ENCODE peak calls at places on chromosomes 7 and 10, in ten cellular contexts. R is fibroblast of villous mesenchyme, O is T follicular helper cell, I is neural crest cell, C is Calu3, J is NCI-H1105 treated with DMSO at 0.1 percent for 48 hours, E is RKO, Z is activated T-cell treated with anti-CD3 and anti-CD28 coated beads for 1 hour, P is nephron progenitor cell, X is PC-3. G is an unnamed sample.

GRCh38 chr10:804191-804781 is 114.8 kb upstream of the DIP2C start:
- DNase-seq in R (no peak), O (no peak), I (peak; percentile 33), C (no peak), J (no peak), E (no peak), Z (no peak), P (peak; percentile 72), X (no peak), G (no peak)

GRCh38 chr10:131580076-131580652 is 268.6 kb upstream of the TCERG1L start:
- DNase-seq in R (no peak), O (no peak), I (no peak), C (no peak), J (no peak), E (no peak), Z (no peak), P (no peak), X (no peak), G (no peak)

GRCh38 chr7:128962837-128963236 is 25.1 kb downstream of the IRF5 start:
- DNase-seq in R (no peak), O (no peak), I (no peak), C (no peak), J (no peak), E (no peak), Z (no peak), P (no peak), X (no peak), G (no peak)

GRCh38 chr10:91528768-91529167 is 104.1 kb downstream of the PPP1R3C start:
- DNase-seq in R (no peak), O (no peak), I (no peak), C (no peak), J (no peak), E (no peak), Z (no peak), P (no peak), X (no peak), G (no peak)

GRCh38 chr7:80593869-80594587 is 44.4 kb upstream of the CD36 start:
- DNase-seq in R (peak; percentile 76), O (no peak), I (no peak), C (no peak), J (no peak), E (no peak), Z (no peak), P (no peak), X (no peak), G (no peak)

GRCh38 chr10:129580897-129581296 is 113.9 kb downstream of the MGMT start:
- DNase-seq in R (no peak), O (no peak), I (no peak), C (no peak), J (no peak), E (no peak), Z (no peak), P (no peak), X (no peak), G (no peak)

GRCh38 chr7:73893342-73894101 is 32.6 kb downstream of the TMEM270 start:
- DNase-seq in R (no peak), O (no peak), I (no peak), C (no peak), J (no peak), E (no peak), Z (no peak), P (no peak), X (no peak), G (no peak)

GRCh38 chr7:13742719-13743640 is 246.5 kb downstream of the ETV1 start:
- DNase-seq in R (peak; percentile 64), O (no peak), I (peak; percentile 13), C (peak; percentile 41), J (peak; percentile 67), E (peak; percentile 66), Z (no peak), P (peak; percentile 21), X (peak; percentile 69), G (no peak)

GRCh38 chr7:27586825-27587224 is 75.9 kb downstream of the HIBADH start:
- DNase-seq in R (no peak), O (no peak), I (no peak), C (no peak), J (peak; percentile 96), E (no peak), Z (no peak), P (no peak), X (no peak), G (no peak)

GRCh38 chr10:44983066-44983894 is 4.7 kb upstream of the DEPP1 start:
- DNase-seq in R (no peak), O (no peak), I (no peak), C (no peak), J (no peak), E (no peak), Z (no peak), P (no peak), X (no peak), G (no peak)

GRCh38 chr10:29512460-29512974 is 122.3 kb downstream of the SVIL start:
- DNase-seq in R (no peak), O (no peak), I (no peak), C (no peak), J (no peak), E (no peak), Z (no peak), P (no peak), X (peak; percentile 33), G (no peak)

GRCh38 chr10:95276367-95277200 is 14.2 kb downstream of the PDLIM1 start:
- DNase-seq in R (peak; percentile 77), O (no peak), I (no peak), C (no peak), J (no peak), E (no peak), Z (no peak), P (no peak), X (no peak), G (no peak)

GRCh38 chr10:58773351-58773750 is 260.7 kb downstream of the BICC1 start:
- DNase-seq in R (peak; percentile 31), O (no peak), I (no peak), C (no peak), J (no peak), E (no peak), Z (no peak), P (no peak), X (no peak), G (no peak)

GRCh38 chr7:98021588-98022351 is 31.8 kb upstream of the OCM2 start:
- DNase-seq in R (peak; percentile 51), O (peak; percentile 66), I (peak; percentile 87), C (peak; percentile 83), J (peak; percentile 71), E (peak; percentile 70), Z (peak; percentile 84), P (peak; percentile 92), X (peak; percentile 77), G (peak; percentile 82)

GRCh38 chr7:99008921-99009530 is 130.7 kb downstream of the TRRAP start:
- DNase-seq in R (no peak), O (no peak), I (no peak), C (no peak), J (no peak), E (no peak), Z (no peak), P (no peak), X (no peak), G (no peak)

GRCh38 chr7:89334785-89335184 is 539.2 kb upstream of the TEX47 start:
- DNase-seq in R (no peak), O (no peak), I (no peak), C (no peak), J (no peak), E (peak; percentile 70), Z (no peak), P (no peak), X (peak; percentile 3), G (no peak)

GRCh38 chr7:134365341-134366054 is 48.8 kb upstream of the SLC35B4 start:
- DNase-seq in R (peak; percentile 38), O (no peak), I (no peak), C (no peak), J (no peak), E (no peak), Z (no peak), P (no peak), X (peak; percentile 86), G (no peak)

GRCh38 chr10:485776-486572 is 203.5 kb downstream of the DIP2C start:
- DNase-seq in R (peak; percentile 51), O (no peak), I (no peak), C (no peak), J (no peak), E (no peak), Z (no peak), P (no peak), X (no peak), G (no peak)

GRCh38 chr7:131620673-131621609 is 64.5 kb upstream of the PODXL start:
- DNase-seq in R (peak; percentile 32), O (no peak), I (no peak), C (no peak), J (no peak), E (no peak), Z (no peak), P (no peak), X (no peak), G (no peak)

GRCh38 chr10:12484945-12485805 is 135.8 kb downstream of the CAMK1D start:
- DNase-seq in R (peak; percentile 4), O (peak; percentile 11), I (no peak), C (peak; percentile 38), J (peak; percentile 0), E (no peak), Z (peak; percentile 19), P (no peak), X (no peak), G (no peak)

GRCh38 chr7:16627236-16627635 is 18.3 kb downstream of the ANKMY2 start:
- DNase-seq in R (peak; percentile 86), O (no peak), I (no peak), C (no peak), J (no peak), E (no peak), Z (no peak), P (no peak), X (peak; percentile 36), G (no peak)

GRCh38 chr7:69177941-69178494 is 420.3 kb upstream of the AUTS2 start:
- DNase-seq in R (no peak), O (no peak), I (no peak), C (no peak), J (no peak), E (no peak), Z (no peak), P (no peak), X (no peak), G (no peak)

GRCh38 chr10:101152316-101152715 is 21.2 kb downstream of the TLX1 start:
- DNase-seq in R (no peak), O (no peak), I (no peak), C (no peak), J (no peak), E (no peak), Z (no peak), P (no peak), X (no peak), G (no peak)

GRCh38 chr10:101848894-101849351 is 5.3 kb upstream of the KCNIP2 start:
- DNase-seq in R (no peak), O (no peak), I (no peak), C (no peak), J (no peak), E (no peak), Z (no peak), P (no peak), X (no peak), G (no peak)

GRCh38 chr7:124996778-124997177 is 67.2 kb upstream of the POT1 start:
- DNase-seq in R (no peak), O (no peak), I (no peak), C (peak; percentile 14), J (no peak), E (peak; percentile 41), Z (no peak), P (no peak), X (peak; percentile 55), G (no peak)

GRCh38 chr10:59557642-59558041 is 152.0 kb downstream of the SLC16A9 start:
- DNase-seq in R (no peak), O (no peak), I (no peak), C (no peak), J (no peak), E (no peak), Z (no peak), P (no peak), X (no peak), G (no peak)

GRCh38 chr10:15789793-15790525 is 70.2 kb upstream of the ITGA8 start:
- DNase-seq in R (peak; percentile 80), O (no peak), I (no peak), C (no peak), J (no peak), E (peak; percentile 40), Z (no peak), P (no peak), X (no peak), G (no peak)

GRCh38 chr7:33108591-33108930 is 643 bp downstream of the RP9 start:
- DNase-seq in R (no peak), O (no peak), I (no peak), C (peak; percentile 57), J (peak; percentile 32), E (peak; percentile 59), Z (no peak), P (no peak), X (no peak), G (no peak)